ENCODE peak calls at places on chromosomes 13 and 19, in ten cellular contexts. D is stimulated activated CD4-positive, alpha-beta T cell treated with anti-CD3 and anti-CD28 coated beads, Interleukin-12 subunit alpha, Interleukin-12 subunit beta, amount 100 ng/mL, for 4 hours; U is cardiac fibroblast; A is HT1080; W is effector CD4-positive, alpha-beta T cell; R is left lung; S is adrenal gland; K is myocyte; X is epithelial cell of proximal tubule; B is psoas muscle. V is an unnamed sample.

GRCh38 chr19:13337181-13337580 is 169.1 kb downstream of the CACNA1A start:
- DNase-seq in D (no peak), U (no peak), A (no peak), W (no peak), R (no peak), S (no peak), K (peak), X (no peak), B (no peak), V (no peak)

GRCh38 chr13:107170270-107170931 is 602.5 kb upstream of the ARGLU1 start:
- DNase-seq in D (no peak), U (no peak), A (no peak), W (no peak), R (no peak), S (no peak), K (peak), X (no peak), B (no peak), V (no peak)

GRCh38 chr13:31200636-31200970 is 828 bp downstream of the B3GLCT start:
- DNase-seq in D (peak), U (no peak), A (no peak), W (no peak), R (peak), S (peak), K (peak), X (no peak), B (peak), V (peak)

GRCh38 chr19:4660181-4660791 is 9.9 kb downstream of the MYDGF start:
- DNase-seq in D (no peak), U (peak), A (no peak), W (no peak), R (no peak), S (no peak), K (peak), X (no peak), B (no peak), V (peak)

GRCh38 chr13:110309159-110309476 is 2.0 kb downstream of the COL4A2 start:
- DNase-seq in D (no peak), U (peak), A (no peak), W (no peak), R (no peak), S (no peak), K (no peak), X (no peak), B (no peak), V (no peak)

GRCh38 chr19:38917921-38918491 is 6.0 kb upstream of the CCER2 start:
- DNase-seq in D (no peak), U (no peak), A (no peak), W (no peak), R (no peak), S (peak), K (peak), X (no peak), B (no peak), V (peak)

GRCh38 chr19:16157601-16158000 is 14.1 kb downstream of the HSH2D start:
- DNase-seq in D (no peak), U (no peak), A (no peak), W (no peak), R (no peak), S (no peak), K (no peak), X (no peak), B (no peak), V (no peak)

GRCh38 chr19:38831142-38831605 is 420 bp downstream of the ECH1 start:
- DNase-seq in D (peak), U (peak), A (peak), W (no peak), R (peak), S (peak), K (peak), X (peak), B (peak), V (peak)

GRCh38 chr13:95137096-95137495 is 164.2 kb downstream of the ABCC4 start:
- DNase-seq in D (no peak), U (no peak), A (peak), W (no peak), R (no peak), S (no peak), K (peak), X (no peak), B (no peak), V (no peak)

GRCh38 chr19:55468054-55468393 is 3.5 kb upstream of the C19orf85 start:
- DNase-seq in D (no peak), U (no peak), A (no peak), W (no peak), R (no peak), S (no peak), K (no peak), X (no peak), B (no peak), V (no peak)

GRCh38 chr13:51271008-51271407 is 48.8 kb downstream of the FAM124A start:
- DNase-seq in D (no peak), U (no peak), A (no peak), W (no peak), R (no peak), S (no peak), K (no peak), X (no peak), B (no peak), V (no peak)

GRCh38 chr19:38693380-38694223 is 46.2 kb downstream of the ACTN4 start:
- DNase-seq in D (no peak), U (peak), A (peak), W (peak), R (peak), S (no peak), K (peak), X (peak), B (no peak), V (peak)

GRCh38 chr19:30089086-30089665 is 147.1 kb downstream of the URI1 start:
- DNase-seq in D (no peak), U (no peak), A (no peak), W (no peak), R (no peak), S (no peak), K (no peak), X (no peak), B (no peak), V (no peak)

GRCh38 chr13:103308700-103309099 is 242.5 kb upstream of the SLC10A2 start:
- DNase-seq in D (no peak), U (no peak), A (no peak), W (no peak), R (no peak), S (no peak), K (no peak), X (no peak), B (no peak), V (no peak)

GRCh38 chr19:31256601-31256990 is 92.6 kb downstream of the TSHZ3 start:
- DNase-seq in D (no peak), U (no peak), A (no peak), W (no peak), R (no peak), S (no peak), K (no peak), X (no peak), B (no peak), V (no peak)

GRCh38 chr13:27644302-27644701 is 22.6 kb downstream of the POLR1D start:
- DNase-seq in D (no peak), U (peak), A (no peak), W (no peak), R (no peak), S (peak), K (peak), X (no peak), B (no peak), V (no peak)